ENCODE peak calls at places on chromosomes 12 and 14, in four cellular contexts. One of them, this sample, is unnamed.

GRCh38 chr12:25529738-25530137 is 23.3 kb downstream of the LMNTD1 start:
- DNase-seq in lower lobe of right lung: no peak
- DNase-seq in heart left ventricle: no peak
- DNase-seq in HepG2: no peak
- DNase-seq in this sample: peak; percentile 20

GRCh38 chr12:121812320-121812871 is 8.6 kb downstream of the SETD1B start:
- DNase-seq in lower lobe of right lung: peak; percentile 87
- DNase-seq in heart left ventricle: peak; percentile 79
- DNase-seq in HepG2: no peak
- DNase-seq in this sample: peak; percentile 86

GRCh38 chr14:96666088-96666487 is 131.1 kb upstream of the VRK1 start:
- DNase-seq in lower lobe of right lung: no peak
- DNase-seq in heart left ventricle: no peak
- DNase-seq in HepG2: peak; percentile 7
- DNase-seq in this sample: no peak

GRCh38 chr12:111201036-111201435 is 167.9 kb downstream of the PHETA1 start:
- DNase-seq in lower lobe of right lung: no peak
- DNase-seq in heart left ventricle: no peak
- DNase-seq in HepG2: no peak
- DNase-seq in this sample: no peak

GRCh38 chr12:130482448-130482847 is 144.8 kb downstream of the PIWIL1 start:
- DNase-seq in lower lobe of right lung: no peak
- DNase-seq in heart left ventricle: no peak
- DNase-seq in HepG2: no peak
- DNase-seq in this sample: no peak

GRCh38 chr14:34231626-34232025 is 230.4 kb downstream of the SPTSSA start:
- DNase-seq in lower lobe of right lung: no peak
- DNase-seq in heart left ventricle: no peak
- DNase-seq in HepG2: no peak
- DNase-seq in this sample: no peak

GRCh38 chr14:70759398-70759797 is 49.9 kb downstream of the MAP3K9 start:
- DNase-seq in lower lobe of right lung: no peak
- DNase-seq in heart left ventricle: no peak
- DNase-seq in HepG2: no peak
- DNase-seq in this sample: no peak

GRCh38 chr14:67514650-67515385 is 18.3 kb upstream of the PLEKHH1 start:
- DNase-seq in lower lobe of right lung: peak; percentile 65
- DNase-seq in heart left ventricle: peak; percentile 40
- DNase-seq in HepG2: no peak
- DNase-seq in this sample: peak; percentile 32

GRCh38 chr14:24231263-24232120 is 675 bp downstream of the NEDD8 start:
- DNase-seq in lower lobe of right lung: no peak
- DNase-seq in heart left ventricle: no peak
- DNase-seq in HepG2: peak; percentile 40
- DNase-seq in this sample: no peak

GRCh38 chr14:104689620-104690265 is 325 bp downstream of the INF2 start:
- DNase-seq in lower lobe of right lung: no peak
- DNase-seq in heart left ventricle: no peak
- DNase-seq in HepG2: no peak
- DNase-seq in this sample: no peak

GRCh38 chr14:31941487-31941886 is 135.6 kb upstream of the ARHGAP5 start:
- DNase-seq in lower lobe of right lung: no peak
- DNase-seq in heart left ventricle: no peak
- DNase-seq in HepG2: peak; percentile 95
- DNase-seq in this sample: no peak

GRCh38 chr12:114777052-114777451 is 93.1 kb upstream of the TBX3 start:
- DNase-seq in lower lobe of right lung: no peak
- DNase-seq in heart left ventricle: no peak
- DNase-seq in HepG2: no peak
- DNase-seq in this sample: peak; percentile 24

GRCh38 chr14:41597647-41598046 is 9.0 kb upstream of the LRFN5 start:
- DNase-seq in lower lobe of right lung: no peak
- DNase-seq in heart left ventricle: no peak
- DNase-seq in HepG2: no peak
- DNase-seq in this sample: no peak

GRCh38 chr12:120625557-120626419 is 14.6 kb upstream of the CABP1 start:
- DNase-seq in lower lobe of right lung: no peak
- DNase-seq in heart left ventricle: no peak
- DNase-seq in HepG2: no peak
- DNase-seq in this sample: no peak

DNA sequence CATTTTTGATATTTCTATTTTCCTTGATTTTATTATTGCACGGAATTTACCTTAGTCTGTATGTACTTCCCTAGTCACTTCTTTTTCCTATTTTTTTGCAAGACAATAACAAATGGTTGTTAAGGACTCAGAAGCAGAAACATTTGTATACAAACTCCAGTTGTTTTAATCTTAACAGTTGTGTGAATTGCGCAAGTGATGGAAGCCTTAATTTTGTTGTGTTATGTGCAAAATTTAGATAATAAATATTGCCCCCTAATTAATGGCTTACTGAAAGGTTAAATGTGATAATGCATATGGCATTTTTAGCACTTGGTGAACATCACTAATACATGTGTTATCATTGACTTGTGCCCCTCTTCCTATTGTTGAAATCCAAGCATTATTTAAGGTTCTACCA is 82.0 kb downstream of the MGAT4C start:
- DNase-seq in lower lobe of right lung: no peak
- DNase-seq in heart left ventricle: no peak
- DNase-seq in HepG2: no peak
- DNase-seq in this sample: no peak
- TF ChIP-seq CTCF in lower lobe of right lung: no peak
- TF ChIP-seq CTCF in heart left ventricle: no peak
- TF ChIP-seq CTCF in HepG2: no peak
- TF ChIP-seq CTCF in this sample: no peak

DNA sequence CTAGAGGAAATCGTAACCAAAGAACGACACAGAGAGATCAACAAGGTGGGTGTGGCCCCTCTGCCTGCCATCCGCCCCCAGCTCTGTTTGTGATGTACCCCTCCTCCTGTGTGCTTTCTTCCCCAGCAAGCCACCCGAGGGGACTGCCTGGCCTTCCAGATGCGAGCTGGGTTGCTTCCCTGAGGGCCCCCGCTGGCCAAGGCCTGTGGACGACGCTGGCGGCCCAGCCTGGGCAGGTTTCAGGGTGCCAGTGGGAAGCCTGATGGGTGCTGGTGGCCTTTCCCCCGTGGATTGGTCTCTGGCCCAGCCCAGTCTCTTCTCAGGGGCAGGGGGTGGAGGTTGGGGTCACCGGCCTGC is 2.0 kb downstream of the ARL6IP4 start:
- DNase-seq in lower lobe of right lung: no peak
- DNase-seq in heart left ventricle: no peak
- DNase-seq in HepG2: no peak
- DNase-seq in this sample: no peak
- H3K4me3 ChIP-seq in lower lobe of right lung: peak overlapping the region; percentile 11
- H3K4me3 ChIP-seq in heart left ventricle: no peak overlapping the region
- H3K4me3 ChIP-seq in HepG2: peak overlapping the region; percentile 97
- H3K4me3 ChIP-seq in this sample: no peak overlapping the region

GRCh38 chr12:1773937-1774655 is 46.3 kb upstream of the LRTM2 start:
- DNase-seq in lower lobe of right lung: no peak
- DNase-seq in heart left ventricle: no peak
- DNase-seq in HepG2: no peak
- DNase-seq in this sample: peak; percentile 43

GRCh38 chr12:1767407-1768090 is 52.8 kb upstream of the LRTM2 start:
- DNase-seq in lower lobe of right lung: no peak
- DNase-seq in heart left ventricle: no peak
- DNase-seq in HepG2: peak; percentile 36
- DNase-seq in this sample: no peak

GRCh38 chr12:1766110-1766509 is 54.3 kb upstream of the LRTM2 start:
- DNase-seq in lower lobe of right lung: no peak
- DNase-seq in heart left ventricle: no peak
- DNase-seq in HepG2: peak; percentile 70
- DNase-seq in this sample: no peak

GRCh38 chr12:1769809-1770494 is 50.4 kb upstream of the LRTM2 start:
- DNase-seq in lower lobe of right lung: no peak
- DNase-seq in heart left ventricle: no peak
- DNase-seq in HepG2: peak; percentile 43
- DNase-seq in this sample: no peak

DNA sequence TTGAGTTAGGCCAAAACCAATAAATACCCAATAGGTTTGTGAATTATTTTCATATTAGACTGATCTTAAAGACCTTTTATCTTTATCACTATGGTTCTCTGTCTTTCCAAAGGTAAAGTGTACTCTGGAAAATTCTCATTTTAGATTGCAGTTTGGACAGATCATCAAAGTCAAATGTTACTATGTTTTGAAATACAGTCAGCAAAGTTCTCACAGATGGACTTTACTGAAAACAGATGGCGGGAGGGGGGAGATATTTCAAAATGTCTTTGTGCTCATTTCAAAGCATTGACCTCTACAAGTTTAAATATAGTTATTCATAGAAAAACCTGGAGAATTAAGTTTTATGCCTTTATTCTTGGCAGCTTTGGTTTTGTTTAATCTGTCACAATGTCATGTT is 51.8 kb upstream of the LRTM2 start:
- DNase-seq in lower lobe of right lung: no peak
- DNase-seq in heart left ventricle: no peak
- DNase-seq in HepG2: peak; percentile 19
- DNase-seq in this sample: no peak
- H3K4me1 ChIP-seq in lower lobe of right lung: no peaks in the 10 kb centered on the region
- H3K4me1 ChIP-seq in heart left ventricle: no peaks in the 10 kb centered on the region
- H3K4me1 ChIP-seq in HepG2: peaks cover 77% of the 10 kb centered on the region
- H3K4me1 ChIP-seq in this sample: no peaks in the 10 kb centered on the region

GRCh38 chr12:127178463-127178862 is 1088.5 kb upstream of the TMEM132C start:
- DNase-seq in lower lobe of right lung: no peak
- DNase-seq in heart left ventricle: no peak
- DNase-seq in HepG2: no peak
- DNase-seq in this sample: no peak

GRCh38 chr12:127175361-127175760 is 1091.6 kb upstream of the TMEM132C start:
- DNase-seq in lower lobe of right lung: no peak
- DNase-seq in heart left ventricle: no peak
- DNase-seq in HepG2: no peak
- DNase-seq in this sample: no peak

GRCh38 chr12:127176804-127177203 is 1090.2 kb upstream of the TMEM132C start:
- DNase-seq in lower lobe of right lung: no peak
- DNase-seq in heart left ventricle: no peak
- DNase-seq in HepG2: no peak
- DNase-seq in this sample: no peak

GRCh38 chr12:127179199-127179598 is 1087.8 kb upstream of the TMEM132C start:
- DNase-seq in lower lobe of right lung: no peak
- DNase-seq in heart left ventricle: no peak
- DNase-seq in HepG2: no peak
- DNase-seq in this sample: no peak

DNA sequence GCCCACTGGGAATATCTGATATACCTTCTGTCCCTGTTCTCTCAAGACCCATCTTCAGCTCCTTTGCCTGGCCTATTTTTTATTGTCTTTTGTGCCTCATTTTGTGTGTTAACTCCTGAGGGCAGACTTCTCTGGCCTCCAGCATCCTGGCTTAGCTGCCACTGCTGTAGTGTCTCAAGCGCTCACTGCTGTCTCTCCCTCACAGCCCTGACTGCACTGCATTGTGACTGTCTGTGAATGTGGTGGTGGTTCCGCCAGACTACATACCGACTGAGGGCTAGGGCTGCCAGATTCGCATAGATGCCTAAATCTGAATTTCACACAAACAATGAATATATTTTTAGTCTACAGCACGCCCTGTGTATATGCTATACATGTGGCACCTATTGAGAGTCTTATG is 1088.9 kb upstream of the TMEM132C start:
- DNase-seq in lower lobe of right lung: no peak
- DNase-seq in heart left ventricle: no peak
- DNase-seq in HepG2: no peak
- DNase-seq in this sample: no peak
- TF ChIP-seq CTCF in lower lobe of right lung: no peak
- TF ChIP-seq CTCF in heart left ventricle: no peak
- TF ChIP-seq CTCF in HepG2: no peak
- TF ChIP-seq CTCF in this sample: no peak

This sample was measured in cardiac muscle cell.